ENCODE peak calls at places on chromosomes 2 and 18, in six cellular contexts. Q is CD8-positive, alpha-beta memory T cell; M is astrocyte of the spinal cord; D is AG04449; H is coronary artery; L is OCI-LY7. G is an unnamed sample.

GRCh38 chr18:58067611-58068010 is 23.6 kb downstream of the NEDD4L start:
- DNase-seq in Q (no peak), M (no peak), D (no peak), H (no peak), L (no peak), G (no peak)

GRCh38 chr2:110104025-110104771 is 11.4 kb downstream of the MALL start:
- DNase-seq in Q (no peak), M (peak), D (no peak), H (no peak), L (no peak), G (no peak)

GRCh38 chr2:156589381-156590079 is 153.4 kb downstream of the GPD2 start:
- DNase-seq in Q (no peak), M (peak), D (no peak), H (no peak), L (peak), G (no peak)

GRCh38 chr18:6146309-6146661 is 251.0 kb upstream of the TMEM200C start:
- DNase-seq in Q (no peak), M (no peak), D (no peak), H (no peak), L (no peak), G (no peak)

GRCh38 chr18:26702023-26702422 is 153.7 kb upstream of the KCTD1 start:
- DNase-seq in Q (no peak), M (no peak), D (no peak), H (no peak), L (no peak), G (no peak)

GRCh38 chr18:4528405-4528804 is 73.3 kb upstream of the DLGAP1 start:
- DNase-seq in Q (no peak), M (no peak), D (no peak), H (no peak), L (no peak), G (no peak)

GRCh38 chr2:60540054-60540453 is 13.4 kb downstream of the BCL11A start:
- DNase-seq in Q (no peak), M (no peak), D (no peak), H (no peak), L (no peak), G (no peak)

GRCh38 chr18:51621103-51621969 is 423.9 kb upstream of the MEX3C start:
- DNase-seq in Q (no peak), M (peak), D (no peak), H (no peak), L (peak), G (no peak)

GRCh38 chr18:58761241-58761969 is 90.1 kb downstream of the MALT1 start:
- DNase-seq in Q (no peak), M (no peak), D (no peak), H (peak), L (peak), G (no peak)

GRCh38 chr18:35822431-35822830 is 150.0 kb upstream of the RMP24 start:
- DNase-seq in Q (no peak), M (no peak), D (no peak), H (no peak), L (no peak), G (no peak)

DNA sequence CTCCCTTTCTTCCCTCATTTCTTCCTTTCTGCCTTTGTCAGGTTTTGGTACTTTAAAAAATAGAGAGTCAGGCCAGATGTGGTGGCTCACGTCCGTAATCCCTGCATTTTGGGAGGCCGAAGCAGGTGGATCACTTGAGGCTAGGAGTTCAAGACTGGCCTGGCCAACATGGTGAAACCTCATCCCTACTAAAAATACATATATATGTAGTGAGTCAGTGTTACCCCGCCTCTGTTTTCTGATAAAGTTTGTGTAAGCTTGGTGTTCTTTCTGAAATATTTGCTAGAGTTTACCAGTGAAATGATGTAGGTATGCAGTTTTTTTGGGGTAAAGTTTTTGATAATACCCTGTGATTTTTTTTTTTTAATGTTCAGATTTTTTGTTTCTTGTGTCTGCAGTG is 58.8 kb downstream of the DGKD start:
- DNase-seq in Q (no peak), M (peak), D (no peak), H (no peak), L (no peak), G (no peak)
- H3K4me3 ChIP-seq in Q (no peak), M (no peak), D (no peak), H (no peak), L (no peak), G (no peak)

GRCh38 chr2:96872591-96873349 is 2.9 kb upstream of the SEMA4C start:
- DNase-seq in Q (no peak), M (no peak), D (no peak), H (no peak), L (no peak), G (no peak)
- H3K4me3 ChIP-seq in Q (no peak), M (no peak), D (no peak), H (no peak), L (no peak), G (no peak)

DNA sequence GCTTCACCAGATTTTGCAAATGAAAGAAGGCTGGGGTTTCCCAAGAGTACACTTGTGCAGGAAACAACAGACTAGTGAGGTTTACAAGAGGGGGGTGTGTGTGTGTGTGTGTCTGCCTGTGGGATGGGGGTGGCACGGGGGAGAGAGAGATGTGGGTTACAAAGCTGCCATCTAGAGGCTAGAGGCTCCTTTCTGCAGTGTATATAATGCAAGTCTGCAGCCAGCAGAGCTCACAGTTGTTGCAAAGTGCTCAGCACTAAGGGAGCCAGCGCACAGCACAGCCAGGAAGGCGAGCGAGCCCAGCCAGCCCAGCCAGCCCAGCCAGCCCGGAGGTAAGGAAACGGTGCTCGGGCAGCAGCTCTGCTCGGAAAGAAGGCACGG is at the start of gene ACKR3:
- DNase-seq in Q (peak), M (peak), D (peak), H (peak), L (peak), G (peak)
- H3K4me3 ChIP-seq in Q (peak), M (peak), D (peak), H (peak), L (peak), G (peak)

GRCh38 chr2:20326163-20326780 is 24.4 kb downstream of the PUM2 start:
- DNase-seq in Q (peak), M (peak), D (no peak), H (no peak), L (peak), G (peak)
- H3K4me3 ChIP-seq in Q (no peak), M (no peak), D (no peak), H (no peak), L (no peak), G (no peak)

DNA sequence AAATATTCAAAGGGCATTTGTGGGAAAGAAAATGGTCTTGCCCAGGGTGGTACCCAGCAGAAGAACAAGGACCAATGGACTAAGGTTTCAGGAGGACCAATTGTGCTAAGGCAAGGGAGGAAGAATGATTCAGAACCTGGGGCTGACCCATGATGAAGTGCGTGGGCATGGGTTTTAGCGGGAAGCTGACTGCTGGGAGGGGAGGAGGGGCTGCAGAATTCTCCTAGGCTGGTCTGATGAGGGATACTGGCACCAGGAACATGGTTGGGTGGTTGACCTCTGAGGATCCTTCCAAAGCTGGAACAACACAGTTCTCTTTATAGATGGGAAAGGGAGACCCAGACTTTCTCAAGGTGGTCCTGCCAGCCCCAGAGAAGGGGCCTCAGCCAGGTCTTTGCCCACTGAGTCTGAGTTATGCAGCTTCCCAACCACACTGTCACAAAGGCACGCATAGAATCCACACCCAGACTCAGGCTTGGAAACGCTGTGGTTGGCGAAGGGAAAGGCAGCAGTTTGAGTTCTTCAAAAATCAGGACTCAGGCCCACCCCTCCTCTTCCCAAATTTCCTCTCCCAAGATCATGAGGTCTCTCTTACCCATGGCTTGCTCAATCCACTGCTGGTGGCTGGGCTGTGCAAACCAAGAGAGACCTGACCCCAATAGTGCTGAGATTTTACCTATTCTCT is 37.3 kb downstream of the MARCO start:
- DNase-seq in Q (no peak), M (no peak), D (no peak), H (peak), L (no peak), G (no peak)
- H3K4me3 ChIP-seq in Q (no peak), M (no peak), D (no peak), H (no peak), L (no peak), G (no peak)

GRCh38 chr2:239749272-239749873 is 275.8 kb downstream of the NDUFA10 start:
- DNase-seq in Q (no peak), M (no peak), D (no peak), H (no peak), L (no peak), G (no peak)

GRCh38 chr2:239753537-239753936 is 271.6 kb downstream of the NDUFA10 start:
- DNase-seq in Q (no peak), M (no peak), D (no peak), H (no peak), L (no peak), G (no peak)

GRCh38 chr2:239750929-239751718 is 274.0 kb downstream of the NDUFA10 start:
- DNase-seq in Q (no peak), M (no peak), D (no peak), H (no peak), L (no peak), G (no peak)

GRCh38 chr2:239750045-239750835 is 274.9 kb downstream of the NDUFA10 start:
- DNase-seq in Q (no peak), M (no peak), D (no peak), H (no peak), L (no peak), G (no peak)

GRCh38 chr2:239751719-239752355 is 273.3 kb downstream of the NDUFA10 start:
- DNase-seq in Q (no peak), M (no peak), D (no peak), H (no peak), L (peak), G (no peak)
- H3K4me3 ChIP-seq in Q (no peak), M (no peak), D (no peak), H (peak), L (no peak), G (no peak)

G was measured in skeletal muscle cell.